ENCODE peak calls at places on chromosomes 1 and 21, in ten cellular contexts. W is cortex of kidney; A is left ventricle myocardium inferior; S is cardiac fibroblast; J is activated effector memory CD4-positive, alpha-beta T cell treated with anti-CD3 and anti-CD28 coated beads, Interleukin-2, amount 50 U/mL, for 16 hours; X is colonic mucosa; B is NCI-H69; D is activated T-helper 1 cell treated with Interleukin-2 at 50 U/mL for 16 hours; E is Right ventricle myocardium superior; H is T1000. K is an unnamed sample.

GRCh38 chr1:53681647-53682368 is 57.2 kb downstream of the GLIS1 start:
- DNase-seq in W (no peak), A (peak; percentile 17), S (peak; percentile 34), J (peak; percentile 68), X (peak; percentile 81), B (peak; percentile 89), D (peak; percentile 3), E (peak; percentile 59), H (no peak), K (no peak)

GRCh38 chr21:28018741-28019669 is 973.7 kb downstream of the LTN1 start:
- DNase-seq in W (no peak), A (no peak), S (peak; percentile 10), J (no peak), X (no peak), B (no peak), D (no peak), E (peak; percentile 34), H (no peak), K (peak; percentile 2)

GRCh38 chr1:155324717-155325595 is 4.3 kb downstream of the RUSC1 start:
- DNase-seq in W (no peak), A (peak; percentile 46), S (peak; percentile 35), J (peak; percentile 71), X (peak; percentile 80), B (peak; percentile 83), D (no peak), E (peak; percentile 70), H (peak; percentile 31), K (peak; percentile 33)

GRCh38 chr1:152024228-152024627 is 12.6 kb downstream of the S100A11 start:
- DNase-seq in W (no peak), A (no peak), S (no peak), J (no peak), X (no peak), B (peak; percentile 45), D (no peak), E (no peak), H (no peak), K (no peak)

GRCh38 chr1:21289700-21290545 is at the start of gene ECE1:
- DNase-seq in W (no peak), A (peak; percentile 56), S (no peak), J (peak; percentile 85), X (peak; percentile 64), B (peak; percentile 72), D (peak; percentile 50), E (peak; percentile 77), H (no peak), K (no peak)

GRCh38 chr1:78619803-78620579 is at the start of gene IFI44L:
- DNase-seq in W (no peak), A (peak; percentile 27), S (peak; percentile 81), J (peak; percentile 83), X (peak; percentile 26), B (no peak), D (peak; percentile 22), E (no peak), H (no peak), K (no peak)

GRCh38 chr1:168834225-168834872 is 105.3 kb upstream of the DPT start:
- DNase-seq in W (no peak), A (no peak), S (peak; percentile 21), J (no peak), X (peak; percentile 29), B (no peak), D (no peak), E (no peak), H (no peak), K (no peak)

GRCh38 chr1:2644171-2644570 is 11.4 kb upstream of the MMEL1 start:
- DNase-seq in W (no peak), A (no peak), S (no peak), J (peak; percentile 60), X (no peak), B (no peak), D (no peak), E (peak; percentile 33), H (no peak), K (no peak)

GRCh38 chr1:206824327-206824726 is 41.1 kb upstream of the IL20 start:
- DNase-seq in W (no peak), A (no peak), S (peak; percentile 63), J (no peak), X (no peak), B (no peak), D (no peak), E (no peak), H (no peak), K (no peak)

GRCh38 chr1:98369463-98369862 is 292.1 kb upstream of the SNX7 start:
- DNase-seq in W (no peak), A (no peak), S (no peak), J (no peak), X (no peak), B (no peak), D (no peak), E (no peak), H (no peak), K (no peak)

GRCh38 chr1:111615874-111616715 is 3.5 kb upstream of the RAP1A start:
- DNase-seq in W (no peak), A (no peak), S (no peak), J (peak; percentile 80), X (no peak), B (no peak), D (no peak), E (no peak), H (no peak), K (no peak)

GRCh38 chr1:180210008-180210555 is 20.0 kb upstream of the LHX4 start:
- DNase-seq in W (no peak), A (no peak), S (no peak), J (no peak), X (no peak), B (no peak), D (no peak), E (no peak), H (no peak), K (no peak)

GRCh38 chr1:226424228-226425003 is 16.5 kb upstream of the PARP1 start:
- DNase-seq in W (no peak), A (no peak), S (peak; percentile 52), J (no peak), X (no peak), B (peak; percentile 89), D (no peak), E (no peak), H (no peak), K (peak; percentile 53)

GRCh38 chr21:28801906-28802305 is 190.8 kb downstream of the LTN1 start:
- DNase-seq in W (no peak), A (no peak), S (no peak), J (no peak), X (no peak), B (no peak), D (no peak), E (no peak), H (no peak), K (no peak)

GRCh38 chr1:60114735-60115318 is 41.3 kb upstream of the C1orf87 start:
- DNase-seq in W (no peak), A (no peak), S (no peak), J (no peak), X (no peak), B (no peak), D (no peak), E (no peak), H (no peak), K (no peak)

GRCh38 chr1:46030876-46031660 is 101.4 kb downstream of the PIK3R3 start:
- DNase-seq in W (no peak), A (no peak), S (no peak), J (no peak), X (no peak), B (no peak), D (no peak), E (no peak), H (peak; percentile 25), K (no peak)

K was measured in NCI-H2107.